ENCODE peak calls at places on chromosomes 16 and 17, in four cellular contexts. One of them, this sample, is unnamed.

GRCh38 chr16:25198021-25198420 is 18.7 kb upstream of the AQP8 start:
- DNase-seq in EL: peak
- DNase-seq in GM04504: no peak
- DNase-seq in heart right ventricle: no peak
- DNase-seq in this sample: no peak

GRCh38 chr16:87583453-87584131 is 18.7 kb upstream of the JPH3 start:
- DNase-seq in GM04504: no peak
- DNase-seq in EL: no peak
- DNase-seq in heart right ventricle: no peak
- DNase-seq in this sample: no peak

GRCh38 chr17:56676807-56677206 is 83.3 kb downstream of the NOG start:
- DNase-seq in EL: peak
- DNase-seq in GM04504: no peak
- DNase-seq in heart right ventricle: no peak
- DNase-seq in this sample: no peak

GRCh38 chr17:57669671-57670529 is 75.2 kb downstream of the CCDC182 start:
- DNase-seq in EL: no peak
- DNase-seq in heart right ventricle: no peak
- DNase-seq in GM04504: no peak
- DNase-seq in this sample: no peak

GRCh38 chr17:66737524-66737923 is 97.4 kb upstream of the CACNG5 start:
- DNase-seq in EL: no peak
- DNase-seq in GM04504: peak
- DNase-seq in heart right ventricle: peak
- DNase-seq in this sample: peak

GRCh38 chr16:46620265-46621005 is 744 bp downstream of the SHCBP1 start:
- DNase-seq in EL: peak
- DNase-seq in GM04504: no peak
- DNase-seq in heart right ventricle: no peak
- DNase-seq in this sample: no peak

GRCh38 chr17:39611441-39612112 is 3.9 kb upstream of the NEUROD2 start:
- DNase-seq in EL: no peak
- DNase-seq in heart right ventricle: no peak
- DNase-seq in GM04504: no peak
- DNase-seq in this sample: no peak

GRCh38 chr16:81198635-81199034 is 39.9 kb upstream of the BCO1 start:
- DNase-seq in EL: peak
- DNase-seq in GM04504: no peak
- DNase-seq in heart right ventricle: no peak
- DNase-seq in this sample: no peak

GRCh38 chr17:7404737-7405412 is 978 bp upstream of the TMEM256 start:
- DNase-seq in heart right ventricle: peak
- DNase-seq in GM04504: no peak
- DNase-seq in EL: no peak
- DNase-seq in this sample: peak

GRCh38 chr17:55416470-55417052 is 5.1 kb downstream of the MMD start:
- DNase-seq in GM04504: no peak
- DNase-seq in EL: no peak
- DNase-seq in heart right ventricle: no peak
- DNase-seq in this sample: no peak

GRCh38 chr16:86244188-86244587 is 266.1 kb upstream of the FOXF1 start:
- DNase-seq in heart right ventricle: no peak
- DNase-seq in GM04504: no peak
- DNase-seq in EL: no peak
- DNase-seq in this sample: no peak

GRCh38 chr16:3546990-3547682 is 30.1 kb downstream of the NLRC3 start:
- DNase-seq in heart right ventricle: no peak
- DNase-seq in EL: no peak
- DNase-seq in GM04504: no peak
- DNase-seq in this sample: no peak

GRCh38 chr17:47265983-47266541 is 12.4 kb downstream of the ITGB3 start:
- DNase-seq in heart right ventricle: no peak
- DNase-seq in GM04504: no peak
- DNase-seq in EL: peak
- DNase-seq in this sample: no peak

GRCh38 chr16:78742501-78743283 is 643.2 kb downstream of the WWOX start:
- DNase-seq in heart right ventricle: no peak
- DNase-seq in GM04504: no peak
- DNase-seq in EL: no peak
- DNase-seq in this sample: peak

GRCh38 chr16:20901441-20902112 is 1.0 kb downstream of the LYRM1 start:
- DNase-seq in GM04504: peak
- DNase-seq in heart right ventricle: peak
- DNase-seq in EL: peak
- DNase-seq in this sample: peak

GRCh38 chr16:53840472-53840871 is 136.5 kb downstream of the FTO start:
- DNase-seq in heart right ventricle: no peak
- DNase-seq in GM04504: no peak
- DNase-seq in EL: no peak
- DNase-seq in this sample: no peak

GRCh38 chr17:36641877-36642845 is 40.8 kb downstream of the MRM1 start:
- DNase-seq in EL: peak
- DNase-seq in GM04504: no peak
- DNase-seq in heart right ventricle: no peak
- DNase-seq in this sample: no peak

GRCh38 chr16:48684148-48684547 is 74.2 kb upstream of the N4BP1 start:
- DNase-seq in GM04504: no peak
- DNase-seq in EL: no peak
- DNase-seq in heart right ventricle: no peak
- DNase-seq in this sample: no peak

GRCh38 chr17:9414471-9414870 is 161.1 kb downstream of the STX8 start:
- DNase-seq in heart right ventricle: no peak
- DNase-seq in GM04504: no peak
- DNase-seq in EL: no peak
- DNase-seq in this sample: no peak

GRCh38 chr17:27630607-27631408 is at the start of gene LGALS9:
- DNase-seq in heart right ventricle: peak
- DNase-seq in GM04504: peak
- DNase-seq in EL: peak
- DNase-seq in this sample: no peak

GRCh38 chr16:50802958-50803357 is 61.1 kb downstream of the CYLD start:
- DNase-seq in heart right ventricle: no peak
- DNase-seq in GM04504: no peak
- DNase-seq in EL: no peak
- DNase-seq in this sample: no peak

GRCh38 chr17:43669971-43670644 is 8.4 kb upstream of the MEOX1 start:
- DNase-seq in GM04504: no peak
- DNase-seq in EL: no peak
- DNase-seq in heart right ventricle: no peak
- DNase-seq in this sample: no peak

GRCh38 chr16:79601092-79601977 is 798 bp upstream of the MAF start:
- DNase-seq in EL: no peak
- DNase-seq in heart right ventricle: peak
- DNase-seq in GM04504: no peak
- DNase-seq in this sample: peak

GRCh38 chr17:42613699-42614295 is 4.3 kb downstream of the TUBG1 start:
- DNase-seq in GM04504: no peak
- DNase-seq in EL: no peak
- DNase-seq in heart right ventricle: no peak
- DNase-seq in this sample: no peak

GRCh38 chr17:32719702-32720101 is 157.2 kb downstream of the MYO1D start:
- DNase-seq in EL: no peak
- DNase-seq in GM04504: no peak
- DNase-seq in heart right ventricle: no peak
- DNase-seq in this sample: no peak

GRCh38 chr17:58387834-58388233 is 29.5 kb downstream of the RNF43 start:
- DNase-seq in heart right ventricle: no peak
- DNase-seq in GM04504: no peak
- DNase-seq in EL: no peak
- DNase-seq in this sample: no peak

GRCh38 chr17:38606646-38607611 is 1.2 kb upstream of the SRCIN1 start:
- DNase-seq in EL: no peak
- DNase-seq in heart right ventricle: peak
- DNase-seq in GM04504: no peak
- DNase-seq in this sample: peak

GRCh38 chr17:63309021-63309420 is 137.1 kb downstream of the CYB561 start:
- DNase-seq in EL: no peak
- DNase-seq in heart right ventricle: no peak
- DNase-seq in GM04504: no peak
- DNase-seq in this sample: no peak

GRCh38 chr16:79770244-79771064 is 169.9 kb upstream of the MAF start:
- DNase-seq in heart right ventricle: peak
- DNase-seq in GM04504: peak
- DNase-seq in EL: peak
- DNase-seq in this sample: peak

GRCh38 chr16:84013787-84014569 is 28.6 kb downstream of the SLC38A8 start:
- DNase-seq in EL: peak
- DNase-seq in heart right ventricle: no peak
- DNase-seq in GM04504: no peak
- DNase-seq in this sample: peak

GRCh38 chr17:80029235-80029974 is 6.3 kb downstream of the TBC1D16 start:
- DNase-seq in GM04504: peak
- DNase-seq in EL: peak
- DNase-seq in heart right ventricle: peak
- DNase-seq in this sample: peak

GRCh38 chr17:66980896-66981295 is 16.4 kb downstream of the CACNG4 start:
- DNase-seq in GM04504: no peak
- DNase-seq in heart right ventricle: no peak
- DNase-seq in EL: peak
- DNase-seq in this sample: no peak

This sample was measured in left cardiac atrium.